ENCODE peak calls at places on chromosomes 12 and 14, in nine cellular contexts. F is cardiac muscle cell, C is iPS DF 6.9, O is AG10803, R is aorta, P is H7, Q is fibroblast of pulmonary artery, M is psoas muscle, H is ovary. D is an unnamed sample.
A peak's percentile ranks its signal among the peaks of the same experiment; 100 is the strongest.

GRCh38 chr12:120264511-120265202 is 873 bp downstream of the PXN start:
- DNase-seq in C (no peak), R (no peak), F (no peak), H (no peak), Q (no peak), P (no peak), M (no peak), O (no peak), D (no peak)

GRCh38 chr14:75182820-75183219 is 6.4 kb upstream of the TMED10 start:
- DNase-seq in M (no peak), O (peak; percentile 87), Q (peak; percentile 87), H (no peak), C (no peak), F (peak; percentile 90), R (no peak), P (no peak), D (no peak)

GRCh38 chr12:52338241-52338960 is 17.2 kb upstream of the KRT83 start:
- DNase-seq in M (no peak), O (no peak), F (no peak), Q (no peak), H (no peak), C (no peak), R (peak; percentile 30), P (no peak), D (no peak)

GRCh38 chr14:55851301-55851700 is 266.9 kb upstream of the PELI2 start:
- DNase-seq in M (no peak), Q (no peak), P (no peak), H (no peak), F (no peak), R (no peak), O (no peak), C (no peak), D (no peak)

GRCh38 chr14:91884664-91885063 is 17.3 kb upstream of the TC2N start:
- DNase-seq in C (no peak), M (peak; percentile 61), H (no peak), P (no peak), Q (peak; percentile 53), O (no peak), F (peak; percentile 59), R (peak; percentile 68), D (no peak)

GRCh38 chr14:95614335-95614734 is 71.9 kb upstream of the TCL1B start:
- DNase-seq in C (no peak), Q (no peak), P (no peak), R (no peak), F (no peak), H (no peak), O (no peak), M (no peak), D (no peak)

GRCh38 chr12:64618953-64619590 is 8.8 kb downstream of the RASSF3 start:
- DNase-seq in Q (peak; percentile 80), P (no peak), F (peak; percentile 83), O (peak; percentile 80), H (no peak), R (no peak), C (no peak), M (no peak), D (no peak)

GRCh38 chr12:47097276-47097896 is 17.6 kb upstream of the AMIGO2 start:
- DNase-seq in P (no peak), Q (peak; percentile 40), R (no peak), O (peak; percentile 41), H (no peak), F (no peak), M (no peak), C (no peak), D (no peak)

GRCh38 chr12:12877789-12878455 is 13.4 kb upstream of the GPRC5A start:
- DNase-seq in C (no peak), F (no peak), H (no peak), O (no peak), M (no peak), R (no peak), Q (no peak), P (no peak), D (no peak)

GRCh38 chr12:48936379-48936979 is 11.2 kb upstream of the FKBP11 start:
- DNase-seq in F (peak; percentile 82), C (peak; percentile 61), Q (peak; percentile 82), R (peak; percentile 92), O (peak; percentile 73), H (peak; percentile 82), P (peak; percentile 94), M (peak; percentile 83), D (no peak)

GRCh38 chr14:67653651-67654280 is 20.7 kb downstream of the VTI1B start:
- DNase-seq in R (no peak), M (no peak), H (no peak), O (peak; percentile 89), Q (peak; percentile 33), P (no peak), C (no peak), F (peak; percentile 61), D (no peak)

GRCh38 chr12:130876758-130877157 is 4.9 kb downstream of the RAN start:
- DNase-seq in M (no peak), R (no peak), H (no peak), P (no peak), O (no peak), F (no peak), C (no peak), Q (no peak), D (no peak)

GRCh38 chr12:130876297-130876696 is 4.4 kb downstream of the RAN start:
- DNase-seq in H (no peak), O (no peak), F (no peak), C (no peak), Q (no peak), P (no peak), R (no peak), M (no peak), D (no peak)

GRCh38 chr12:130879212-130879686 is 7.4 kb downstream of the RAN start:
- DNase-seq in H (no peak), Q (no peak), F (no peak), M (no peak), P (peak; percentile 46), O (no peak), C (no peak), R (no peak), D (no peak)

GRCh38 chr12:130878193-130879185 is 6.6 kb downstream of the RAN start:
- DNase-seq in H (no peak), O (no peak), P (peak; percentile 43), M (no peak), Q (no peak), C (no peak), R (no peak), F (no peak), D (no peak)

GRCh38 chr12:130877333-130877732 is 5.5 kb downstream of the RAN start:
- DNase-seq in P (no peak), Q (no peak), C (no peak), M (no peak), R (no peak), H (no peak), F (no peak), O (no peak), D (no peak)
- H3K4me3 ChIP-seq in P (no peak overlapping the region), Q (no peak overlapping the region), C (no peak overlapping the region), M (no peak overlapping the region), R (no peak overlapping the region), H (no peak overlapping the region), F (no peak overlapping the region), O (no peak overlapping the region), D (no peak overlapping the region)

GRCh38 chr14:103273145-103273846 is 60.7 kb upstream of the EIF5 start:
- DNase-seq in Q (no peak), H (peak; percentile 56), P (peak; percentile 56), C (no peak), O (no peak), F (no peak), M (no peak), R (peak; percentile 70), D (no peak)
- H3K4me3 ChIP-seq in Q (no peak overlapping the region), H (peak overlapping the region; percentile 24), P (peak overlapping the region; percentile 21), C (no peak overlapping the region), O (no peak overlapping the region), F (no peak overlapping the region), M (peak overlapping the region; percentile 65), R (peak overlapping the region; percentile 6), D (peak overlapping the region; percentile 9)

GRCh38 chr14:33948143-33948962 is 2.5 kb downstream of the EGLN3 start:
- DNase-seq in Q (no peak), F (no peak), C (no peak), R (no peak), P (no peak), H (no peak), O (no peak), M (no peak), D (no peak)

GRCh38 chr14:33950320-33951182 is at the start of gene EGLN3:
- DNase-seq in Q (peak; percentile 71), R (peak; percentile 97), F (peak; percentile 85), M (peak; percentile 94), H (peak; percentile 87), C (peak; percentile 68), P (peak; percentile 96), O (peak; percentile 51), D (peak; percentile 25)

GRCh38 chr14:33951183-33951840 is 438 bp upstream of the EGLN3 start:
- DNase-seq in O (no peak), M (no peak), F (no peak), C (no peak), P (no peak), H (no peak), R (no peak), Q (no peak), D (no peak)

GRCh38 chr14:33946679-33947078 is 4.2 kb downstream of the EGLN3 start:
- DNase-seq in P (no peak), M (no peak), Q (no peak), F (no peak), R (no peak), O (no peak), C (no peak), H (no peak), D (no peak)

DNA sequence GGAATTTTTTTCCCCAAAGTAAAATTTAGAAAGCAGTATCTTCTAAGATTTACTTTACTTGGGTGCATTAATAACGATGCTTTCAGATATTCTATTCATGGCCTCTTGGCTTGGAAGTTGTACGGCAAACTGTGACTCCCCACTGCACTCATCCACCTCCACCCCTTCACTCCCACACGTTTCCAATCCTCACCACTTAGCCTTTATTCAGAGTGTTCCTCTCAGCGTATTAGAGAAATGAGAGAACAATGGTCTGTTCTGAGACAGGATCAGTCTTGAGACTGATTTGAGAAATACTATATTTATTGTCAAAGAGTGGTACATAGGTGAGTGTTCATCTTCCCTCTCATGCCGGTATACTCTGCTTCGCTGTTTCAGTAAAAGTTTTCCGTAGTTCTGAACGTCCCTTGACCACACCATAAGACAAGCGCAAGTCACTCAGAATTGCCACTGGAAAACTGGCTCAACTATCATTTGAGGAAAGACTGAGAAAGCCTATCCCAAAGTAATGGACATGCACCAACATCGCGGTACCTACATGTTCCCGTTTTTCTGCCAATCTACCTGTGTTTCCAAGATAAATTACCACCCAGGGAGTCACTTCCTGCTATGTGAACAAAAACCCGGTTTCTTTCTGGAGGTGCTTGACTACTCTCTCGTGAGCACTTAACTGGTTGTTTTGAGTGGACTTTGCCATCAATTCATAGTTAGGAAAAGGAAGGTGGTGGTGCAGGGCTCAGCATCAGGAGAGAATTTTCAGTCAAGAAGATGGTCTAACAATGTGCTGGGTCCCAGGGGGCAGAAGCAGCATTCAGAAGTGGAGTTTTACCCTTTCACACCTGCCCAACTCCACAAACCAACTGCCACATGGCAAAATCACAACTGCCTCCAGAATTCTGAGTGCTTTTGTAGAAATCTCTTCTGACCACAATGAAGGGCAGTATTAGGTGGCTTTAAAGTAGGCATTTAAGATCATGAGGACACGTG is 1.5 kb downstream of the EGLN3 start:
- DNase-seq in R (no peak), O (no peak), Q (peak; percentile 17), H (no peak), P (no peak), M (no peak), C (no peak), F (no peak), D (no peak)
- H3K4me3 ChIP-seq in R (peak overlapping the region; percentile 17), O (no peak overlapping the region), Q (peak overlapping the region; percentile 64), H (peak overlapping the region; percentile 57), P (peak overlapping the region; percentile 70), M (peak overlapping the region; percentile 81), C (peak overlapping the region; percentile 37), F (peak overlapping the region; percentile 50), D (peak overlapping the region; percentile 66)

GRCh38 chr12:93426406-93426805 is 15.3 kb downstream of the UBE2N start:
- DNase-seq in F (no peak), P (no peak), O (no peak), R (no peak), Q (no peak), H (no peak), M (no peak), C (no peak), D (no peak)
- H3K4me3 ChIP-seq in F (no peak overlapping the region), P (no peak overlapping the region), O (no peak overlapping the region), R (no peak overlapping the region), Q (no peak overlapping the region), H (no peak overlapping the region), M (peak overlapping the region; percentile 17), C (no peak overlapping the region), D (no peak overlapping the region)

D was measured in skeletal muscle cell.